ENCODE peak calls at places on chromosomes 13 and 19, in ten cellular contexts. One of them, this sample, is unnamed.

GRCh38 chr19:13020002-13020414 is 24.7 kb downstream of the NFIX start:
- DNase-seq in left colon: no peak
- DNase-seq in brain microvascular endothelial cell: no peak
- DNase-seq in T follicular helper cell: no peak
- DNase-seq in C1 segment of cervical spinal cord: no peak
- DNase-seq in stromal cell of bone marrow: no peak
- DNase-seq in HTR-8/SVneo: no peak
- DNase-seq in effector memory CD4-positive, alpha-beta T cell: no peak
- DNase-seq in activated T-cell treated with anti-CD3 and anti-CD28 coated beads for 48 hours: no peak
- DNase-seq in activated CD8-positive, alpha-beta memory T cell treated with anti-CD3 and anti-CD28 coated beads for 48 hours: no peak
- DNase-seq in this sample: no peak

GRCh38 chr19:45901432-45901903 is 945 bp downstream of the MYPOP start:
- DNase-seq in left colon: no peak
- DNase-seq in brain microvascular endothelial cell: no peak
- DNase-seq in T follicular helper cell: no peak
- DNase-seq in C1 segment of cervical spinal cord: no peak
- DNase-seq in stromal cell of bone marrow: no peak
- DNase-seq in HTR-8/SVneo: no peak
- DNase-seq in effector memory CD4-positive, alpha-beta T cell: peak; percentile 20
- DNase-seq in activated T-cell treated with anti-CD3 and anti-CD28 coated beads for 48 hours: peak; percentile 36
- DNase-seq in activated CD8-positive, alpha-beta memory T cell treated with anti-CD3 and anti-CD28 coated beads for 48 hours: no peak
- DNase-seq in this sample: no peak

GRCh38 chr13:59088716-59089115 is 1075.0 kb downstream of the DIAPH3 start:
- DNase-seq in left colon: no peak
- DNase-seq in brain microvascular endothelial cell: peak; percentile 81
- DNase-seq in T follicular helper cell: no peak
- DNase-seq in C1 segment of cervical spinal cord: no peak
- DNase-seq in stromal cell of bone marrow: peak; percentile 56
- DNase-seq in HTR-8/SVneo: no peak
- DNase-seq in effector memory CD4-positive, alpha-beta T cell: no peak
- DNase-seq in activated T-cell treated with anti-CD3 and anti-CD28 coated beads for 48 hours: no peak
- DNase-seq in activated CD8-positive, alpha-beta memory T cell treated with anti-CD3 and anti-CD28 coated beads for 48 hours: no peak
- DNase-seq in this sample: no peak

GRCh38 chr13:98447881-98448641 is 128.8 kb downstream of the STK24 start:
- DNase-seq in left colon: no peak
- DNase-seq in brain microvascular endothelial cell: no peak
- DNase-seq in T follicular helper cell: no peak
- DNase-seq in C1 segment of cervical spinal cord: peak; percentile 47
- DNase-seq in stromal cell of bone marrow: no peak
- DNase-seq in HTR-8/SVneo: no peak
- DNase-seq in effector memory CD4-positive, alpha-beta T cell: no peak
- DNase-seq in activated T-cell treated with anti-CD3 and anti-CD28 coated beads for 48 hours: no peak
- DNase-seq in activated CD8-positive, alpha-beta memory T cell treated with anti-CD3 and anti-CD28 coated beads for 48 hours: no peak
- DNase-seq in this sample: no peak

GRCh38 chr19:18503337-18503970 is 18.4 kb downstream of the ELL start:
- DNase-seq in left colon: no peak
- DNase-seq in brain microvascular endothelial cell: no peak
- DNase-seq in T follicular helper cell: no peak
- DNase-seq in C1 segment of cervical spinal cord: no peak
- DNase-seq in stromal cell of bone marrow: no peak
- DNase-seq in HTR-8/SVneo: no peak
- DNase-seq in effector memory CD4-positive, alpha-beta T cell: no peak
- DNase-seq in activated T-cell treated with anti-CD3 and anti-CD28 coated beads for 48 hours: no peak
- DNase-seq in activated CD8-positive, alpha-beta memory T cell treated with anti-CD3 and anti-CD28 coated beads for 48 hours: no peak
- DNase-seq in this sample: no peak

GRCh38 chr19:39132344-39132969 is 6.9 kb downstream of the PAK4 start:
- DNase-seq in left colon: no peak
- DNase-seq in brain microvascular endothelial cell: no peak
- DNase-seq in T follicular helper cell: no peak
- DNase-seq in C1 segment of cervical spinal cord: no peak
- DNase-seq in stromal cell of bone marrow: no peak
- DNase-seq in HTR-8/SVneo: no peak
- DNase-seq in effector memory CD4-positive, alpha-beta T cell: no peak
- DNase-seq in activated T-cell treated with anti-CD3 and anti-CD28 coated beads for 48 hours: no peak
- DNase-seq in activated CD8-positive, alpha-beta memory T cell treated with anti-CD3 and anti-CD28 coated beads for 48 hours: no peak
- DNase-seq in this sample: no peak

GRCh38 chr13:40187836-40188591 is 478.4 kb downstream of the FOXO1 start:
- DNase-seq in left colon: no peak
- DNase-seq in brain microvascular endothelial cell: no peak
- DNase-seq in T follicular helper cell: peak; percentile 60
- DNase-seq in C1 segment of cervical spinal cord: no peak
- DNase-seq in stromal cell of bone marrow: no peak
- DNase-seq in HTR-8/SVneo: no peak
- DNase-seq in effector memory CD4-positive, alpha-beta T cell: peak; percentile 19
- DNase-seq in activated T-cell treated with anti-CD3 and anti-CD28 coated beads for 48 hours: no peak
- DNase-seq in activated CD8-positive, alpha-beta memory T cell treated with anti-CD3 and anti-CD28 coated beads for 48 hours: no peak
- DNase-seq in this sample: no peak

GRCh38 chr19:31270897-31271568 is 78.2 kb downstream of the TSHZ3 start:
- DNase-seq in left colon: no peak
- DNase-seq in brain microvascular endothelial cell: peak; percentile 58
- DNase-seq in T follicular helper cell: no peak
- DNase-seq in C1 segment of cervical spinal cord: no peak
- DNase-seq in stromal cell of bone marrow: peak; percentile 43
- DNase-seq in HTR-8/SVneo: no peak
- DNase-seq in effector memory CD4-positive, alpha-beta T cell: no peak
- DNase-seq in activated T-cell treated with anti-CD3 and anti-CD28 coated beads for 48 hours: no peak
- DNase-seq in activated CD8-positive, alpha-beta memory T cell treated with anti-CD3 and anti-CD28 coated beads for 48 hours: no peak
- DNase-seq in this sample: no peak

GRCh38 chr13:52906122-52906903 is 57.9 kb upstream of the PCDH8 start:
- DNase-seq in left colon: no peak
- DNase-seq in brain microvascular endothelial cell: no peak
- DNase-seq in T follicular helper cell: no peak
- DNase-seq in C1 segment of cervical spinal cord: no peak
- DNase-seq in stromal cell of bone marrow: no peak
- DNase-seq in HTR-8/SVneo: no peak
- DNase-seq in effector memory CD4-positive, alpha-beta T cell: no peak
- DNase-seq in activated T-cell treated with anti-CD3 and anti-CD28 coated beads for 48 hours: no peak
- DNase-seq in activated CD8-positive, alpha-beta memory T cell treated with anti-CD3 and anti-CD28 coated beads for 48 hours: no peak
- DNase-seq in this sample: no peak

GRCh38 chr19:10644351-10645007 is 9.7 kb upstream of the ILF3 start:
- DNase-seq in left colon: peak; percentile 73
- DNase-seq in brain microvascular endothelial cell: peak; percentile 61
- DNase-seq in T follicular helper cell: peak; percentile 79
- DNase-seq in C1 segment of cervical spinal cord: peak; percentile 43
- DNase-seq in stromal cell of bone marrow: peak; percentile 43
- DNase-seq in HTR-8/SVneo: peak; percentile 94
- DNase-seq in effector memory CD4-positive, alpha-beta T cell: peak; percentile 66
- DNase-seq in activated T-cell treated with anti-CD3 and anti-CD28 coated beads for 48 hours: peak; percentile 77
- DNase-seq in activated CD8-positive, alpha-beta memory T cell treated with anti-CD3 and anti-CD28 coated beads for 48 hours: peak; percentile 57
- DNase-seq in this sample: no peak

GRCh38 chr19:19077103-19077502 is 13.3 kb downstream of the SLC25A42 start:
- DNase-seq in left colon: no peak
- DNase-seq in brain microvascular endothelial cell: no peak
- DNase-seq in T follicular helper cell: no peak
- DNase-seq in C1 segment of cervical spinal cord: no peak
- DNase-seq in stromal cell of bone marrow: no peak
- DNase-seq in HTR-8/SVneo: no peak
- DNase-seq in effector memory CD4-positive, alpha-beta T cell: no peak
- DNase-seq in activated T-cell treated with anti-CD3 and anti-CD28 coated beads for 48 hours: no peak
- DNase-seq in activated CD8-positive, alpha-beta memory T cell treated with anti-CD3 and anti-CD28 coated beads for 48 hours: no peak
- DNase-seq in this sample: no peak

GRCh38 chr13:98576215-98576945 is 527 bp downstream of the STK24 start:
- DNase-seq in left colon: peak; percentile 51
- DNase-seq in brain microvascular endothelial cell: no peak
- DNase-seq in T follicular helper cell: no peak
- DNase-seq in C1 segment of cervical spinal cord: no peak
- DNase-seq in stromal cell of bone marrow: no peak
- DNase-seq in HTR-8/SVneo: no peak
- DNase-seq in effector memory CD4-positive, alpha-beta T cell: peak; percentile 11
- DNase-seq in activated T-cell treated with anti-CD3 and anti-CD28 coated beads for 48 hours: no peak
- DNase-seq in activated CD8-positive, alpha-beta memory T cell treated with anti-CD3 and anti-CD28 coated beads for 48 hours: no peak
- DNase-seq in this sample: no peak

This sample was measured in epithelial cell of prostate.